ENCODE peak calls at places on chromosome 14, in five cellular contexts. W, C, Q, E and O are unnamed samples. For H3K4me1, the result is how much of the 10 kb centered on the place peaks cover.

GRCh38 chr14:99720941-99721791 is 37.1 kb downstream of the CYP46A1 start:
- DNase-seq in W (no peak), C (no peak), Q (peak), E (no peak), O (no peak)

GRCh38 chr14:94066089-94066676 is 14.8 kb downstream of the DDX24 start:
- DNase-seq in W (peak), C (no peak), Q (no peak), E (peak), O (no peak)

GRCh38 chr14:99759546-99759925 is 33.7 kb upstream of the EML1 start:
- DNase-seq in W (no peak), C (peak), Q (no peak), E (no peak), O (no peak)

GRCh38 chr14:103512701-103513611 is 9.7 kb downstream of the CKB start:
- DNase-seq in W (peak), C (peak), Q (no peak), E (peak), O (peak)

GRCh38 chr14:87343641-87344040 is 649.3 kb downstream of the GALC start:
- DNase-seq in W (no peak), C (no peak), Q (no peak), E (no peak), O (no peak)

GRCh38 chr14:50263321-50263720 is 31.9 kb upstream of the SOS2 start:
- DNase-seq in W (no peak), C (no peak), Q (no peak), E (no peak), O (no peak)

GRCh38 chr14:101879212-101880015 is 85.0 kb upstream of the DYNC1H1 start:
- DNase-seq in W (no peak), C (no peak), Q (no peak), E (no peak), O (no peak)

GRCh38 chr14:69592923-69593677 is 18.3 kb upstream of the SUSD6 start:
- DNase-seq in W (peak), C (no peak), Q (no peak), E (peak), O (no peak)

GRCh38 chr14:35821546-35822411 is 4.4 kb upstream of the BRMS1L start:
- DNase-seq in W (peak), C (no peak), Q (no peak), E (no peak), O (no peak)

GRCh38 chr14:104091927-104092771 is 6.6 kb downstream of the ASPG start:
- DNase-seq in W (no peak), C (peak), Q (no peak), E (peak), O (peak)

GRCh38 chr14:90774316-90774715 is 41.9 kb downstream of the TTC7B start:
- DNase-seq in W (no peak), C (no peak), Q (no peak), E (no peak), O (no peak)

GRCh38 chr14:99749142-99749541 is 44.1 kb upstream of the EML1 start:
- DNase-seq in W (no peak), C (no peak), Q (no peak), E (no peak), O (no peak)

GRCh38 chr14:102249041-102249440 is 55.9 kb downstream of the MOK start:
- DNase-seq in W (peak), C (no peak), Q (no peak), E (no peak), O (no peak)

GRCh38 chr14:85572021-85572420 is 42.1 kb downstream of the FLRT2 start:
- DNase-seq in W (peak), C (no peak), Q (no peak), E (no peak), O (no peak)

GRCh38 chr14:101127239-101127638 is 223.7 kb upstream of the RTL1 start:
- DNase-seq in W (no peak), C (no peak), Q (no peak), E (peak), O (no peak)

GRCh38 chr14:50062438-50063039 is 53.8 kb downstream of the VCPKMT start:
- DNase-seq in W (peak), C (peak), Q (no peak), E (peak), O (no peak)

GRCh38 chr14:92717571-92718042 is 30.8 kb downstream of the LGMN start:
- DNase-seq in W (peak), C (no peak), Q (no peak), E (no peak), O (no peak)

GRCh38 chr14:57391609-57392195 is 1.3 kb downstream of the NAA30 start:
- DNase-seq in W (no peak), C (no peak), Q (no peak), E (peak), O (no peak)

GRCh38 chr14:60722163-60722835 is 1.9 kb downstream of the SIX4 start:
- DNase-seq in W (peak), C (peak), Q (peak), E (no peak), O (no peak)

GRCh38 chr14:29486132-29486531 is 441.5 kb downstream of the PRKD1 start:
- DNase-seq in W (peak), C (no peak), Q (no peak), E (no peak), O (no peak)

GRCh38 chr14:40010961-40011360 is 578.7 kb upstream of the FBXO33 start:
- DNase-seq in W (no peak), C (no peak), Q (no peak), E (no peak), O (no peak)

GRCh38 chr14:91390165-91390778 is 27.3 kb downstream of the CCDC88C start:
- DNase-seq in W (no peak), C (no peak), Q (no peak), E (no peak), O (no peak)

GRCh38 chr14:67665886-67666285 is 8.5 kb downstream of the VTI1B start:
- DNase-seq in W (peak), C (no peak), Q (no peak), E (no peak), O (no peak)

GRCh38 chr14:58865520-58866281 is 227.9 kb downstream of the DACT1 start:
- DNase-seq in W (peak), C (no peak), Q (no peak), E (no peak), O (no peak)

GRCh38 chr14:57559561-57559960 is 65.9 kb upstream of the CCDC198 start:
- DNase-seq in W (no peak), C (no peak), Q (no peak), E (no peak), O (no peak)

GRCh38 chr14:102221026-102221425 is 81.3 kb downstream of the WDR20 start:
- DNase-seq in W (peak), C (no peak), Q (no peak), E (no peak), O (no peak)

GRCh38 chr14:61640834-61641170 is 54.5 kb upstream of the HIF1A start:
- DNase-seq in W (no peak), C (no peak), Q (no peak), E (no peak), O (no peak)

GRCh38 chr14:38205414-38205813 is 2.3 kb upstream of the SSTR1 start:
- DNase-seq in W (no peak), C (no peak), Q (no peak), E (no peak), O (no peak)

GRCh38 chr14:80584638-80585505 is 356.7 kb downstream of the CEP128 start:
- DNase-seq in W (peak), C (no peak), Q (no peak), E (no peak), O (no peak)

GRCh38 chr14:102930138-102930752 is 7.8 kb downstream of the AMN start:
- DNase-seq in W (no peak), C (no peak), Q (peak), E (no peak), O (no peak)

GRCh38 chr14:39562175-39562574 is 129.9 kb upstream of the FBXO33 start:
- DNase-seq in W (no peak), C (no peak), Q (no peak), E (no peak), O (no peak)

DNA sequence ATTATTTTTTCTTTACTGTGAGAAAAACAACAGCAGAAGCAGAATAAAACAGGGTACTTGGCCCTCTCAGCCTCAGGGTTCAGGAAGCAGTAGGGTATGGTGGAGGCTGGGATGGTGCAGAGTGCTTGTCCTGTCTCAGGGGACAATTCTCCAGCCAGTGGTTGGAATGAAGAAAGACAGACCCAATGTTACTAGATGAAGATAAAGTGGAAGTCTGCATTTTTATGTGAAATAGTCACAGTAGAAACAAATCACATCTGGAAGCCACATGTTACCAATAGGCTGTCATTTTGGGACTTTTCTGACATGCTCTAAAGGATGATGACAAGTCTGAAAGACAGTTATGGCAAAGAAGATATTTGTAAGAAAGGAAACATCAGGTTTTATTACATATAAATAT is 32.3 kb downstream of the PROX2 start:
- DNase-seq in W (peak), C (no peak), Q (no peak), E (no peak), O (no peak)
- TF ChIP-seq CTCF in W (no peak), C (no peak), Q (no peak), E (no peak), O (peak)

GRCh38 chr14:96064866-96065265 is 25.7 kb downstream of the C14orf132 start:
- DNase-seq in W (no peak), C (no peak), Q (no peak), E (no peak), O (no peak)
- H3K27ac ChIP-seq in W (no peak), C (no peak), Q (no peak), E (no peak), O (no peak)

DNA sequence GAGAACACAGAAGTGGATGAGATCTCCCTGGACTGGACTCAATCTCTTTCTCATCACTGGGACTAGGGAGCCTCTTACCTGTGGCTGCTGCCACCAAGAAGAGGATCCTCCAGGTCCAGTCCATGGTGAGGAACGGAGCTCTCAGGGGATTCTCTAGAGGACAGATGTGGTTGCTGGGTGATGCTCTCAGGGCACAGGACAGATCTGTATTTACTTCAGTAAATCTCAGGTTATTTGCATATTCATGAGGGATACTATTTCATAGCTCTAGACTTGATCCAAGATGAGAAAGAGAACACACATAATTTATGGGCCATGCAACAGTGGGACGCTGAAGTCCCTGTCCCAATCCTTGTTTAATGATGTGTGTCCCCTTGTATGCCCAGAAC is 460.5 kb downstream of the TMEM121 start:
- DNase-seq in W (no peak), C (no peak), Q (no peak), E (no peak), O (no peak)
- H3K4me1 ChIP-seq in W (under half), C (under half), Q (under half), E (under half), O (under half)

DNA sequence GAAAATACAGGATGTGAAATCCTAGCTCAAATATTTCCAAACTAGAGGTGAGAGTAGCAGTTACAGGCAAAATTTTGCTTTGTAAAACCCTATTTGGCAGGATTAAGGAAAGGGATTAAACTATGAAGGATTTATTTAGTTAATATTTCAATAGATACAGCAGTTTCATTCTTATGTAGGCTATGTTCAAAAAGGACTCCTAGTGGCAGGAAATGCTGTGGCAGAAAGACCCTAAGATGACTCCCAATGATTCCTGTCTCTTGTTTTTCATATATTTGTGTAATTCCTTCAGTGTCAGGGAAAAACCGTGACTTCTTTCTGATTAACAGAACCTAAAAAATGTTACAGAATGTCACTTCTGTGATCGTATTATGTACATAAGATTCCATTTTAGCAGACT is 299.5 kb upstream of the RPL10L start:
- DNase-seq in W (no peak), C (no peak), Q (no peak), E (no peak), O (no peak)
- TF ChIP-seq CTCF in W (no peak), C (no peak), Q (peak), E (no peak), O (no peak)

DNA sequence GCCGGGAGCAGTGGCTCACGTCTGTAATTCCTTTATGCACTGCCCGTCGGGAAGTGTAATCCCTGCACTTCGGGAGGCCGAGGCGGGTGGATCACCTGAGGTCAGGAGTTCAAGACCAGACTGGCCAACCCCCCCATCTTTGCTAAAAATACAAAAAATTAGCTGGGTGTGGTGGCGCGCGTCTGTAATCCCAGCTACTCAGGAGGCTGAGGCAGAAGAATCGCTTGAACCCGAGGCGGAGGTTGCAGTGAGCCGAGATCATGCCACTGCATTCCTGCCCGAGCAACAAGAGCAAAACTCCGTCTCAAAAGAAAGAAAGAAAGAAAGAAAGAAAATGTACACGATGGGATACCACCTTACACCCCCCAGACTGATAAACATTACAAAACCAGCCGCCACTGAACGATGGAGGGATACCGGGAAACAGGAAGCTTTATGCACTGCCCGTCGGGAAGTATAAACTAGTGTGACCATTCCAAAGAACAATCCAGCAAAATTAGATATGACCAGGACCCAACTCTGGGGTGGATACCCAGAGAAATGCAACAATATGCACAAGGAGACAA is 1.1 kb downstream of the ABCD4 start:
- DNase-seq in W (no peak), C (no peak), Q (no peak), E (peak), O (no peak)
- H3K27ac ChIP-seq in W (no peak), C (peak), Q (no peak), E (peak), O (peak)

GRCh38 chr14:23071244-23071974 is 14.1 kb upstream of the CDH24 start:
- DNase-seq in W (peak), C (peak), Q (peak), E (peak), O (peak)

GRCh38 chr14:23068792-23069412 is 11.6 kb upstream of the CDH24 start:
- DNase-seq in W (peak), C (no peak), Q (peak), E (peak), O (peak)

GRCh38 chr14:23069413-23069806 is 12.1 kb upstream of the CDH24 start:
- DNase-seq in W (no peak), C (no peak), Q (no peak), E (no peak), O (no peak)

GRCh38 chr14:23071975-23072539 is 14.7 kb upstream of the CDH24 start:
- DNase-seq in W (no peak), C (no peak), Q (peak), E (peak), O (no peak)

DNA sequence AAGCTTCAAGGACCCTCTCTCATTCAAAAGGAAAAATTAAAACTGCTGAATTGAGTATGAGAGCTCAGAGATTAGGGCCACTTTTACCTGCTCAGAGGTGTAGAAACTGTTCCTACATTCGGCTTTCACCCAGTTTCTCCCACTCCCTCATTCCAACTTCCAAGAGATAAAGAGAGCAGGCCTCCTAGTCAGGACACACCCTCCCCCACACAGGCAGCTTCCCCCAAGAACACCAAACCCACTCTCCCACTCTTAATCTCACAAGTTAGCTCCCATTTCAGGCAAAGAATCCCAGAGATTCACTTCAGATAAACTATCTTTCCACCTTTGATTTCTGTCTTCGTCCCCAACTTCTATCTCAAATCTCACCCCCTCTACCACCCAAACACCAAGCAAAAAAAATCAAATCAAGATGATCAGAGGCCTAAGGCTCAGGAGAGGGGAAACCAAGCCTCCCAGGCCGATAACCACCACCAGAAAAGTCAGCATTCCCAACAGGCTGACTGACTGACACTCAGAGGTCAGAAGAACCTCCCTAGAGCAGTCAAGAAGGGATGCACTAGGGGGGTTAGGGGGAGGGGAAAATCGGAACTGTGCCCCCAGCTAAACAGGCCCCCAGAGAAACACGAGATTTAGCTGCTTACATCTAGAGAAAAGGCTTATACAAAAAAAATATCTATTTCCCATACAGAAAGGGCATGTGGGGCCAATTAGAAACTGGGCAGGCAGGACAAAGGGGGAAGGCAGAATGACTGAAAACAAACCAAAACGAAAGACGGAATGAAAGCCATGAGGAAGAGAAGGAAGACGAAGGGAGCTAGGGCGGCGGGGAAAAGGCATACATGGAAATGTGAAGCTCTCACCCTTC is 13.2 kb upstream of the CDH24 start:
- DNase-seq in W (no peak), C (no peak), Q (no peak), E (peak), O (no peak)
- H3K4me1 ChIP-seq in W (under half), C (under half), Q (under half), E (under half), O (half or more)

DNA sequence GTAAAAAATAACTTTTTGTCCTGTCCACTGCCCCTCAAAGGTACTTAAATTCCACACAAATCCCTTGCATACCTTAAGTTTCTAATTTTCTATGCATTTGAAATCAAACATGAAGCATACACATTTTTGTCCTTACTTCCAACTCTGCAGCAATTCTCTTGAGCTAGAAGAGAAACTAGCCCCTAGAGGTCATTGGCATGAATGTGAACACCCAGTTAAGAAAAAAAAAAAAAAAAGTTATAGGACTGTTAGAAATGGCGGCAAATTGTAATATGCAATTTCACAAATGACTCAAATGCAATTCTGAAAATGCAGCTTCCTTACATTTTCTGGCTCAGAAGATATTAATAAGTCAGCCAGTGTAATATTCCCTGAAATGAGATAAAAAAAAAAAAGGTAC is 4.6 kb upstream of the ESR2 start:
- DNase-seq in W (no peak), C (no peak), Q (no peak), E (no peak), O (no peak)
- TF ChIP-seq CTCF in W (no peak), C (no peak), Q (peak), E (no peak), O (no peak)